ENCODE peak calls at places on chromosomes 13 and 19, in six cellular contexts. E is PC-9; Y is fibroblast of the aortic adventitia; A is CD8-positive, alpha-beta memory T cell; B is cardiac fibroblast; M is heart right ventricle. R is an unnamed sample.

GRCh38 chr13:55560331-55560730 is 1580.4 kb upstream of the PRR20A start:
- DNase-seq in M (no peak), B (no peak), Y (no peak), E (no peak), A (no peak), R (no peak)

GRCh38 chr13:88196106-88196505 is 524.9 kb downstream of the SLITRK5 start:
- DNase-seq in A (no peak), M (no peak), B (no peak), Y (no peak), E (no peak), R (no peak)

GRCh38 chr13:110197041-110197440 is 109.9 kb downstream of the COL4A1 start:
- DNase-seq in Y (no peak), E (no peak), M (no peak), B (no peak), A (no peak), R (no peak)

GRCh38 chr13:28533441-28534166 is 38.7 kb upstream of the FLT1 start:
- DNase-seq in Y (no peak), M (no peak), E (no peak), B (no peak), A (no peak), R (no peak)

GRCh38 chr19:12796146-12797071 is 5.1 kb downstream of the JUNB start:
- DNase-seq in B (peak; percentile 88), A (peak; percentile 74), Y (peak; percentile 86), M (peak; percentile 78), E (peak; percentile 76), R (no peak)

GRCh38 chr13:96772426-96772825 is 221.8 kb downstream of the OXGR1 start:
- DNase-seq in M (no peak), E (no peak), Y (no peak), A (no peak), B (peak; percentile 22), R (no peak)

GRCh38 chr19:39870171-39870971 is 24.2 kb upstream of the FBL start:
- DNase-seq in E (no peak), A (no peak), B (no peak), M (no peak), Y (no peak), R (no peak)

GRCh38 chr19:16168465-16169081 is 4.8 kb downstream of the CIB3 start:
- DNase-seq in B (peak; percentile 41), Y (peak; percentile 31), E (no peak), M (no peak), A (no peak), R (no peak)

GRCh38 chr13:61770697-61771096 is 355.0 kb upstream of the PCDH20 start:
- DNase-seq in Y (no peak), B (no peak), A (no peak), M (no peak), E (no peak), R (no peak)

GRCh38 chr13:64347662-64348061 is 2882.5 kb downstream of the PCDH9 start:
- DNase-seq in Y (peak; percentile 53), A (no peak), B (peak; percentile 40), E (no peak), M (no peak), R (no peak)

GRCh38 chr19:30923096-30923495 is 426.1 kb downstream of the TSHZ3 start:
- DNase-seq in B (no peak), M (no peak), A (no peak), E (no peak), Y (no peak), R (no peak)

GRCh38 chr19:13100031-13100588 is 2.5 kb downstream of the LYL1 start:
- DNase-seq in M (no peak), Y (no peak), E (no peak), B (peak; percentile 22), A (peak; percentile 64), R (no peak)

GRCh38 chr13:46565808-46566750 is 13.1 kb downstream of the LRCH1 start:
- DNase-seq in B (no peak), Y (no peak), E (no peak), M (no peak), A (no peak), R (no peak)

GRCh38 chr19:18589380-18590272 is 1.0 kb downstream of the REX1BD start:
- DNase-seq in Y (peak; percentile 45), A (no peak), M (peak; percentile 63), E (peak; percentile 70), B (peak; percentile 68), R (no peak)

GRCh38 chr13:30796132-30796832 is 60.9 kb downstream of the ALOX5AP start:
- DNase-seq in B (peak; percentile 80), Y (peak; percentile 76), A (no peak), E (peak; percentile 62), M (no peak), R (no peak)

GRCh38 chr13:65756071-65756671 is 1474.0 kb downstream of the PCDH9 start:
- DNase-seq in B (no peak), E (no peak), M (no peak), Y (no peak), A (no peak), R (no peak)

GRCh38 chr13:98313023-98313937 is 136.2 kb upstream of the RNF113B start:
- DNase-seq in M (no peak), Y (no peak), B (no peak), A (no peak), E (no peak), R (no peak)

GRCh38 chr13:65600702-65601101 is 1629.4 kb downstream of the PCDH9 start:
- DNase-seq in E (no peak), M (no peak), A (no peak), B (peak; percentile 68), Y (peak; percentile 13), R (no peak)

GRCh38 chr13:114104626-114105350 is 27.6 kb downstream of the RASA3 start:
- DNase-seq in B (no peak), Y (no peak), A (peak; percentile 34), E (no peak), M (no peak), R (no peak)

GRCh38 chr13:101523732-101524131 is 71.3 kb downstream of the ITGBL1 start:
- DNase-seq in M (peak; percentile 19), E (no peak), Y (peak; percentile 70), B (peak; percentile 88), A (no peak), R (peak; percentile 4)

GRCh38 chr19:40217921-40218890 is at the start of gene TTC9B:
- DNase-seq in B (no peak), E (no peak), Y (no peak), A (peak; percentile 50), M (no peak), R (peak; percentile 57)

GRCh38 chr19:32881766-32882165 is 12.2 kb upstream of the SLC7A9 start:
- DNase-seq in M (no peak), E (no peak), A (no peak), B (no peak), Y (no peak), R (no peak)

GRCh38 chr13:113110048-113110851 is 4.7 kb downstream of the F7 start:
- DNase-seq in E (no peak), B (peak; percentile 7), Y (no peak), A (peak; percentile 20), M (no peak), R (peak; percentile 40)

GRCh38 chr19:19554074-19555023 is 16.3 kb downstream of the CILP2 start:
- DNase-seq in M (no peak), Y (peak; percentile 35), B (peak; percentile 54), A (peak; percentile 33), E (peak; percentile 31), R (no peak)

GRCh38 chr13:72645521-72645920 is 81.9 kb downstream of the MZT1 start:
- DNase-seq in M (no peak), B (no peak), E (no peak), Y (no peak), A (no peak), R (no peak)

GRCh38 chr19:10122066-10122465 is 2.4 kb upstream of the EIF3G start:
- DNase-seq in M (no peak), A (no peak), Y (peak; percentile 82), E (no peak), B (peak; percentile 64), R (no peak)

GRCh38 chr13:32917504-32917903 is 98.7 kb upstream of the KL start:
- DNase-seq in E (no peak), M (no peak), B (peak; percentile 49), Y (peak; percentile 49), A (no peak), R (no peak)
- H3K4me3 ChIP-seq in E (no peak overlapping the region), M (no peak overlapping the region), B (no peak overlapping the region), Y (no peak overlapping the region), A (no peak overlapping the region), R (no peak overlapping the region)

GRCh38 chr13:40662866-40663265 is 3.6 kb downstream of the FOXO1 start:
- DNase-seq in A (no peak), B (peak; percentile 21), M (no peak), Y (no peak), E (no peak), R (no peak)
- H3K4me3 ChIP-seq in A (peak overlapping the region; percentile 87), B (no peak overlapping the region), M (peak overlapping the region; percentile 92), Y (peak overlapping the region; percentile 26), E (peak overlapping the region; percentile 24), R (peak overlapping the region; percentile 89)

GRCh38 chr13:24251525-24251924 is 57.9 kb upstream of the C1QTNF9 start:
- DNase-seq in Y (no peak), B (no peak), A (peak; percentile 91), M (no peak), E (no peak), R (no peak)

GRCh38 chr13:24253520-24254150 is 55.7 kb upstream of the C1QTNF9 start:
- DNase-seq in E (no peak), M (no peak), Y (no peak), A (peak; percentile 39), B (no peak), R (no peak)

GRCh38 chr13:24249586-24249985 is 59.8 kb upstream of the C1QTNF9 start:
- DNase-seq in A (no peak), B (no peak), E (no peak), M (no peak), Y (no peak), R (no peak)

GRCh38 chr13:24254151-24254810 is 55.1 kb upstream of the C1QTNF9 start:
- DNase-seq in B (peak; percentile 77), Y (no peak), E (no peak), M (no peak), A (peak; percentile 74), R (no peak)

DNA sequence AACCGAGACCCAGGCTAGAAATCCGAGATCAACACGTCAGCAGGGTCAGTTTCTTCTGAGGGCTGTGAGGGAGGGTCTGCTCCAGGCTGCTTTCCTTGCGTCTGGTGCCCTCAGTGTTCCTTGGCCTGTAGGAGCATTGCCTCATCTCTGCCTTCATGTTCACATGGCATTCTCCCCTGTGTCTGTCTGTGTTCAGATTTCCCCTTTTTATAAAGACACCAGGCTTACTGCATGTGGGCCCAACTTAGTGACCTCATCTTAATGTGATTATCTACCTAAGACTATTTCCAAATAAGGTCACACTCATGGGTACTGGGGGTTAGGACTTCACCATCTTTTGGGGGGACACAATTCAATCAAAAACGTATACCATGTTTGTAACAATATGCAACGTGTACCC is 57.2 kb upstream of the C1QTNF9 start:
- DNase-seq in Y (no peak), B (no peak), E (no peak), A (no peak), M (no peak), R (no peak)
- H3K4me3 ChIP-seq in Y (no peak overlapping the region), B (no peak overlapping the region), E (no peak overlapping the region), A (peak overlapping the region; percentile 89), M (no peak overlapping the region), R (no peak overlapping the region)

GRCh38 chr19:58009666-58010301 is 7.2 kb upstream of the ZNF606 start:
- DNase-seq in Y (peak; percentile 67), E (no peak), B (peak; percentile 85), M (peak; percentile 90), A (peak; percentile 54), R (peak; percentile 94)
- H3K4me3 ChIP-seq in Y (peak overlapping the region; percentile 47), E (no peak overlapping the region), B (peak overlapping the region; percentile 42), M (peak overlapping the region; percentile 35), A (no peak overlapping the region), R (peak overlapping the region; percentile 45)

R was measured in dorsolateral prefrontal cortex.